ENCODE peak calls at places on chromosomes 16 and 17, in four cellular contexts. K, R, U and V are unnamed samples.

GRCh38 chr17:64497565-64498035 is 746 bp upstream of the POLG2 start:
- DNase-seq in U (no peak), R (no peak), K (no peak), V (no peak)

GRCh38 chr17:45035848-45036247 is 15.6 kb downstream of the DCAKD start:
- DNase-seq in R (no peak), K (no peak), U (no peak), V (no peak)

GRCh38 chr16:66801320-66802105 is at the start of gene TERB1:
- DNase-seq in U (no peak), R (no peak), K (no peak), V (no peak)

GRCh38 chr16:82229800-82230619 is 60.0 kb upstream of the MPHOSPH6 start:
- DNase-seq in R (peak; percentile 4), K (peak; percentile 80), U (peak; percentile 77), V (peak; percentile 90)

GRCh38 chr17:67624886-67625656 is 92.7 kb upstream of the NOL11 start:
- DNase-seq in K (no peak), U (no peak), R (no peak), V (no peak)

GRCh38 chr16:67399218-67399733 is 6.0 kb upstream of the TPPP3 start:
- DNase-seq in R (peak; percentile 16), K (peak; percentile 48), U (no peak), V (peak; percentile 83)

GRCh38 chr17:58487589-58488427 is at the start of gene HSF5:
- DNase-seq in R (peak; percentile 18), U (no peak), K (no peak), V (no peak)

GRCh38 chr16:72939247-72939646 is 108.7 kb downstream of the ZFHX3 start:
- DNase-seq in K (peak; percentile 80), R (no peak), U (no peak), V (no peak)

GRCh38 chr17:48954300-48954755 is 9.7 kb upstream of the SNF8 start:
- DNase-seq in R (no peak), U (peak; percentile 34), K (peak; percentile 69), V (peak; percentile 73)

GRCh38 chr17:42895185-42895555 is 5.4 kb upstream of the G6PC1 start:
- DNase-seq in K (peak; percentile 97), R (no peak), U (peak; percentile 76), V (peak; percentile 70)

GRCh38 chr16:69931631-69932030 is 19.5 kb upstream of the CLEC18A start:
- DNase-seq in K (no peak), R (no peak), U (no peak), V (no peak)

GRCh38 chr16:72723781-72724180 is 324.1 kb downstream of the ZFHX3 start:
- DNase-seq in K (peak; percentile 77), U (no peak), R (no peak), V (no peak)

GRCh38 chr16:58413359-58413758 is 21.1 kb downstream of the GINS3 start:
- DNase-seq in R (no peak), U (no peak), K (no peak), V (no peak)

GRCh38 chr17:77356109-77356689 is 215.4 kb downstream of the SEC14L1 start:
- DNase-seq in R (no peak), K (peak; percentile 50), U (peak; percentile 20), V (no peak)

GRCh38 chr17:74528491-74529199 is 2.6 kb downstream of the CD300LB start:
- DNase-seq in K (peak; percentile 49), R (no peak), U (no peak), V (no peak)

GRCh38 chr17:81514735-81515529 is 2.3 kb upstream of the ACTG1 start:
- DNase-seq in K (peak; percentile 88), U (peak; percentile 92), R (no peak), V (peak; percentile 95)

GRCh38 chr16:4496305-4496704 is 20.1 kb downstream of the HMOX2 start:
- DNase-seq in U (peak; percentile 56), R (no peak), K (peak; percentile 79), V (peak; percentile 28)

GRCh38 chr16:30948956-30949654 is at the start of gene ORAI3:
- DNase-seq in R (no peak), K (peak; percentile 86), U (peak; percentile 73), V (peak; percentile 76)

GRCh38 chr16:76866994-76867393 is 324.0 kb upstream of the MON1B start:
- DNase-seq in U (no peak), K (no peak), R (no peak), V (no peak)

GRCh38 chr17:34639706-34640425 is 60.5 kb downstream of the TMEM132E start:
- DNase-seq in K (no peak), R (no peak), U (no peak), V (no peak)

GRCh38 chr17:1720856-1721386 is 3.6 kb upstream of the WDR81 start:
- DNase-seq in K (peak; percentile 60), U (peak; percentile 66), R (no peak), V (peak; percentile 57)

GRCh38 chr17:79045830-79046500 is 22.0 kb downstream of the C1QTNF1 start:
- DNase-seq in U (peak; percentile 61), K (peak; percentile 82), R (peak; percentile 6), V (peak; percentile 84)

GRCh38 chr16:25066747-25067631 is 44.6 kb upstream of the LCMT1 start:
- DNase-seq in R (peak; percentile 31), K (peak; percentile 88), U (peak; percentile 84), V (peak; percentile 89)

GRCh38 chr17:65564793-65565192 is 3.3 kb upstream of the AXIN2 start:
- DNase-seq in U (no peak), K (no peak), R (no peak), V (no peak)

GRCh38 chr17:18139949-18140348 is 31.4 kb downstream of the MYO15A start:
- DNase-seq in U (peak; percentile 11), K (peak; percentile 56), R (no peak), V (no peak)

GRCh38 chr16:84675423-84675822 is 24.4 kb upstream of the USP10 start:
- DNase-seq in R (no peak), U (no peak), K (no peak), V (no peak)

GRCh38 chr16:10683160-10683559 is 11.6 kb downstream of the TEKT5 start:
- DNase-seq in U (no peak), K (no peak), R (no peak), V (no peak)